ENCODE peak calls at places on chromosome 5, in seven cellular contexts. N, S, P, B, F, T and I are unnamed samples.

GRCh38 chr5:64923151-64923685 is 154.5 kb downstream of the CWC27 start:
- DNase-seq in S (no peak), P (peak), F (peak), T (no peak), N (no peak), B (no peak), I (peak)

GRCh38 chr5:120568716-120569115 is 104.6 kb downstream of the PRR16 start:
- DNase-seq in T (no peak), S (no peak), F (no peak), P (peak), N (no peak), B (no peak), I (peak)

GRCh38 chr5:59503223-59503622 is 390.3 kb downstream of the PDE4D start:
- DNase-seq in B (no peak), N (no peak), T (no peak), S (no peak), F (no peak), P (no peak), I (peak)

GRCh38 chr5:158317507-158317906 is 458.6 kb upstream of the CLINT1 start:
- DNase-seq in N (no peak), F (no peak), S (no peak), B (no peak), T (no peak), P (no peak), I (no peak)

GRCh38 chr5:138641547-138642298 is 66.5 kb upstream of the HSPA9 start:
- DNase-seq in N (peak), F (no peak), P (peak), T (peak), S (peak), B (peak), I (peak)

GRCh38 chr5:150044712-150045111 is 41.6 kb downstream of the CSF1R start:
- DNase-seq in T (no peak), B (no peak), S (no peak), N (no peak), F (no peak), P (peak), I (no peak)

GRCh38 chr5:55645304-55645703 is 66.8 kb downstream of the SLC38A9 start:
- DNase-seq in S (no peak), N (no peak), F (no peak), T (no peak), P (peak), B (no peak), I (peak)

GRCh38 chr5:119578937-119579336 is 50.4 kb upstream of the FAM170A start:
- DNase-seq in S (no peak), B (no peak), T (no peak), N (no peak), F (no peak), P (peak), I (peak)

GRCh38 chr5:163914911-163915310 is 409.5 kb downstream of the MAT2B start:
- DNase-seq in N (no peak), F (no peak), S (no peak), B (no peak), P (no peak), T (no peak), I (no peak)

GRCh38 chr5:134004626-134005414 is at the start of gene VDAC1:
- DNase-seq in T (peak), N (peak), F (peak), B (peak), S (peak), P (peak), I (peak)

GRCh38 chr5:68433921-68434879 is 218.6 kb downstream of the PIK3R1 start:
- DNase-seq in T (peak), N (peak), B (peak), S (peak), P (peak), F (peak), I (peak)

GRCh38 chr5:168851902-168852321 is 272.7 kb upstream of the PANK3 start:
- DNase-seq in N (no peak), P (peak), B (no peak), S (no peak), F (peak), T (no peak), I (peak)

GRCh38 chr5:122458278-122458872 is 146.3 kb downstream of the SNCAIP start:
- DNase-seq in B (no peak), S (no peak), N (no peak), T (no peak), P (peak), F (no peak), I (peak)

GRCh38 chr5:74641014-74641777 is 668 bp upstream of the ENC1 start:
- DNase-seq in S (peak), N (peak), T (peak), F (no peak), P (peak), B (no peak), I (peak)

GRCh38 chr5:59496524-59497134 is 396.9 kb downstream of the PDE4D start:
- DNase-seq in S (no peak), P (peak), T (no peak), F (no peak), B (no peak), N (no peak), I (no peak)

GRCh38 chr5:89556215-89557009 is 673.4 kb upstream of the MEF2C start:
- DNase-seq in B (no peak), P (peak), S (no peak), T (no peak), N (no peak), F (peak), I (peak)

GRCh38 chr5:119330367-119331183 is 25.2 kb upstream of the TNFAIP8 start:
- DNase-seq in N (no peak), P (no peak), B (no peak), T (no peak), F (no peak), S (no peak), I (no peak)

GRCh38 chr5:1366514-1366913 is 21.6 kb upstream of the CLPTM1L start:
- DNase-seq in S (no peak), B (no peak), T (no peak), F (no peak), N (no peak), P (no peak), I (no peak)

GRCh38 chr5:6419340-6419852 is 29.3 kb upstream of the UBE2QL1 start:
- DNase-seq in T (no peak), S (no peak), B (no peak), N (no peak), P (peak), F (no peak), I (peak)

GRCh38 chr5:89401012-89401411 is 518.0 kb upstream of the MEF2C start:
- DNase-seq in N (no peak), B (no peak), T (peak), S (no peak), P (no peak), F (no peak), I (no peak)

GRCh38 chr5:172284275-172284971 is 859 bp upstream of the UBTD2 start:
- DNase-seq in P (peak), T (peak), F (no peak), S (peak), B (no peak), N (peak), I (peak)

GRCh38 chr5:179233909-179234562 is 111.2 kb downstream of the ADAMTS2 start:
- DNase-seq in S (peak), N (peak), F (no peak), T (peak), B (no peak), P (no peak), I (no peak)

GRCh38 chr5:3102531-3102930 is 351.1 kb upstream of the IRX2 start:
- DNase-seq in S (no peak), P (no peak), F (no peak), N (no peak), T (no peak), B (no peak), I (no peak)